ENCODE peak calls at places on chromosomes 7 and 10, in nine cellular contexts. G, Q, I, R, E, B, S, P and M are unnamed samples.

GRCh38 chr7:149599636-149600206 is 102.1 kb upstream of the ZNF746 start:
- DNase-seq in E (no peak), S (no peak), P (no peak), Q (no peak), I (no peak), R (no peak), G (no peak), B (no peak), M (no peak)

GRCh38 chr10:9510626-9511025 is 1456.1 kb downstream of the GATA3 start:
- DNase-seq in I (no peak), Q (no peak), P (no peak), E (no peak), S (no peak), G (no peak), R (no peak), B (no peak), M (no peak)

GRCh38 chr7:153047569-153047968 is 288.0 kb downstream of the ACTR3B start:
- DNase-seq in Q (no peak), B (no peak), G (no peak), P (no peak), R (no peak), E (no peak), S (no peak), I (no peak), M (no peak)

GRCh38 chr7:157840174-157840912 is 503.5 kb downstream of the DNAJB6 start:
- DNase-seq in E (no peak), G (no peak), I (no peak), Q (no peak), B (no peak), S (no peak), R (no peak), P (no peak), M (no peak)

GRCh38 chr10:5975641-5976473 is 1.5 kb downstream of the IL15RA start:
- DNase-seq in S (no peak), Q (peak), B (no peak), G (no peak), I (no peak), R (no peak), E (peak), P (peak), M (no peak)

GRCh38 chr10:35152992-35153391 is 26.3 kb downstream of the CREM start:
- DNase-seq in S (no peak), B (no peak), E (no peak), P (no peak), I (no peak), Q (no peak), G (no peak), R (no peak), M (no peak)

GRCh38 chr10:71981024-71981867 is 17.1 kb downstream of the CHST3 start:
- DNase-seq in G (no peak), B (no peak), P (no peak), I (no peak), Q (no peak), S (no peak), E (no peak), R (no peak), M (no peak)

GRCh38 chr10:44383749-44384600 is 922 bp downstream of the CXCL12 start:
- DNase-seq in I (no peak), R (no peak), P (peak), G (no peak), Q (peak), S (peak), B (no peak), E (peak), M (peak)

GRCh38 chr7:56537952-56538351 is 421.7 kb upstream of the NUPR2 start:
- DNase-seq in B (no peak), Q (no peak), P (no peak), E (no peak), G (no peak), R (peak), S (no peak), I (no peak), M (no peak)

GRCh38 chr7:148701414-148701813 is 2.7 kb downstream of the CUL1 start:
- DNase-seq in S (no peak), P (no peak), Q (no peak), G (no peak), I (no peak), E (no peak), B (no peak), R (no peak), M (no peak)

GRCh38 chr10:43928425-43928968 is 279.8 kb upstream of the ZNF32 start:
- DNase-seq in I (no peak), P (no peak), R (no peak), B (no peak), S (no peak), G (no peak), Q (no peak), E (no peak), M (no peak)

GRCh38 chr10:32437334-32437733 is 8.6 kb upstream of the CCDC7 start:
- DNase-seq in Q (no peak), B (no peak), I (no peak), S (no peak), R (no peak), E (no peak), P (no peak), G (no peak), M (no peak)

GRCh38 chr10:132479024-132479602 is 58.5 kb upstream of the INPP5A start:
- DNase-seq in E (no peak), G (no peak), B (no peak), S (no peak), Q (no peak), P (no peak), R (no peak), I (no peak), M (no peak)

GRCh38 chr7:34057956-34058355 is 152.6 kb downstream of the BMPER start:
- DNase-seq in I (no peak), G (no peak), Q (no peak), B (no peak), E (no peak), P (no peak), R (no peak), S (no peak), M (no peak)

GRCh38 chr7:37287093-37287492 is 161.6 kb downstream of the ELMO1 start:
- DNase-seq in I (no peak), R (peak), S (no peak), P (no peak), E (no peak), Q (no peak), B (no peak), G (no peak), M (peak)

GRCh38 chr7:23491502-23491901 is 21.2 kb upstream of the IGF2BP3 start:
- DNase-seq in I (no peak), B (no peak), E (no peak), P (no peak), R (no peak), Q (no peak), G (no peak), S (no peak), M (no peak)

GRCh38 chr7:100027197-100027596 is 11.8 kb downstream of the ZKSCAN1 start:
- DNase-seq in R (no peak), Q (no peak), P (no peak), I (no peak), S (no peak), E (no peak), B (no peak), G (no peak), M (no peak)